ENCODE peak calls at places on chromosomes 12 and 14, in nine cellular contexts. U, I, Q, M, D, N, G, V and X are unnamed samples.

GRCh38 chr12:71746983-71747611 is 7.6 kb upstream of the RAB21 start:
- DNase-seq in V (peak), G (no peak), N (peak), U (peak), D (peak), I (no peak), Q (peak), M (no peak), X (peak)

GRCh38 chr14:78153069-78153351 is 17.2 kb upstream of the NRXN3 start:
- DNase-seq in Q (no peak), U (no peak), N (peak), G (no peak), D (no peak), M (no peak), I (no peak), V (no peak), X (no peak)

GRCh38 chr12:70005864-70006618 is 181.0 kb downstream of the MYRFL start:
- DNase-seq in M (no peak), D (no peak), V (no peak), U (no peak), N (no peak), I (no peak), Q (no peak), G (no peak), X (no peak)

GRCh38 chr12:93803408-93803807 is 126.2 kb downstream of the CRADD start:
- DNase-seq in D (no peak), Q (peak), I (no peak), N (peak), M (no peak), G (no peak), V (no peak), U (no peak), X (no peak)

GRCh38 chr12:54146506-54147145 is 42.2 kb downstream of the SMUG1 start:
- DNase-seq in D (no peak), V (no peak), I (no peak), M (no peak), Q (no peak), N (no peak), U (no peak), G (no peak), X (no peak)

GRCh38 chr14:64234877-64235651 is 59.1 kb downstream of the ESR2 start:
- DNase-seq in N (peak), M (no peak), G (no peak), I (no peak), U (peak), V (no peak), D (peak), Q (no peak), X (no peak)

GRCh38 chr14:51513281-51513680 is 138.4 kb upstream of the FRMD6 start:
- DNase-seq in D (no peak), G (no peak), N (no peak), V (no peak), M (no peak), U (no peak), Q (no peak), I (no peak), X (no peak)

GRCh38 chr12:93677195-93678064 is at the start of gene CRADD:
- DNase-seq in I (peak), N (peak), Q (peak), D (peak), U (peak), G (peak), M (peak), V (peak), X (peak)

GRCh38 chr12:117134059-117134458 is 34.8 kb upstream of the TESC start:
- DNase-seq in D (no peak), G (no peak), M (no peak), I (no peak), V (no peak), N (no peak), U (no peak), Q (no peak), X (peak)

GRCh38 chr12:53844989-53845836 is 93.4 kb upstream of the HOXC13 start:
- DNase-seq in D (peak), Q (peak), G (no peak), M (peak), N (peak), U (no peak), V (no peak), I (no peak), X (no peak)

GRCh38 chr14:64823305-64823985 is 56.3 kb downstream of the SPTB start:
- DNase-seq in U (peak), N (peak), I (peak), V (peak), G (peak), D (peak), M (peak), Q (peak), X (peak)

GRCh38 chr12:110582286-110583136 is 607 bp downstream of the PPTC7 start:
- DNase-seq in G (peak), I (peak), D (peak), N (peak), Q (peak), U (peak), V (peak), M (peak), X (peak)

GRCh38 chr12:29320295-29321090 is 60.5 kb downstream of the ERGIC2 start:
- DNase-seq in V (no peak), G (no peak), D (no peak), Q (no peak), M (no peak), U (no peak), I (no peak), N (peak), X (no peak)

GRCh38 chr14:70052990-70053389 is 135.8 kb downstream of the SLC8A3 start:
- DNase-seq in U (no peak), D (no peak), V (no peak), Q (no peak), M (no peak), I (no peak), N (peak), G (no peak), X (peak)

GRCh38 chr12:124732275-124733075 is 131.2 kb downstream of the SCARB1 start:
- DNase-seq in Q (no peak), D (no peak), G (no peak), I (no peak), N (no peak), V (no peak), M (no peak), U (no peak), X (no peak)

DNA sequence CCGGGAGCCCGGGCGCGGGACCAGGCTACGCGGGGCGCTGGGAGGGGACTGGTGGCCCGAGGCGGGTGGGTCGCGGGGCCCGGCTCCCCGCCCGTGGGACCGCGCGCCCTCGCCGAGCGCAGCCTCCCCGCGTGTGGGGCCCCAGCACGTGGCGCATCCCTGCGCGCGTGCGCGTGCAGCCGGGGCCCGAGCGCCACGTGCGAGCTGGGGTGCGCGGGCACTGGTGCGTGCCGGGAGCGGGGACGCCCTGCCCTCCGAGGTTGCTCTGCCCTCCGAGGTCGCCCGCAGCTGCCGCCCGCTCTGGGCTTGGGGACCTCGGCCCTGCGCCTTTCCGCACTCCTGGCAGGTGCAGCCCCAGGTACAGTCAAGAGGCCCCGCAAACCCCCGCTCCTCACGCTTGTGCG is 365 bp upstream of the CCDC88C start:
- DNase-seq in M (no peak), N (no peak), U (peak), D (peak), Q (no peak), V (no peak), I (peak), G (peak), X (peak)
- TF ChIP-seq POLR2A in M (no peak), N (no peak), U (no peak), D (no peak), Q (no peak), V (peak), I (no peak), G (no peak), X (peak)

GRCh38 chr12:49632986-49633702 is 9.8 kb downstream of the PRPF40B start:
- DNase-seq in V (no peak), U (no peak), G (peak), N (no peak), I (no peak), Q (no peak), M (peak), D (no peak), X (no peak)

GRCh38 chr12:49632401-49632800 is 9.0 kb downstream of the PRPF40B start:
- DNase-seq in M (peak), I (no peak), N (no peak), D (no peak), V (no peak), Q (no peak), G (no peak), U (no peak), X (no peak)

GRCh38 chr12:49627752-49628360 is 4.5 kb downstream of the PRPF40B start:
- DNase-seq in M (no peak), Q (no peak), N (peak), I (no peak), G (no peak), U (no peak), D (no peak), V (no peak), X (no peak)

GRCh38 chr12:49633703-49634311 is 10.4 kb downstream of the PRPF40B start:
- DNase-seq in G (peak), Q (no peak), U (no peak), I (no peak), V (no peak), D (no peak), N (no peak), M (peak), X (no peak)

GRCh38 chr12:49631336-49631907 is 8.1 kb downstream of the PRPF40B start:
- DNase-seq in M (peak), V (no peak), D (no peak), U (no peak), G (no peak), Q (no peak), I (peak), N (no peak), X (no peak)
- TF ChIP-seq CTCF in M (no peak), V (no peak), D (no peak), U (no peak), G (no peak), Q (no peak), I (no peak), N (no peak), X (no peak)

GRCh38 chr12:113396200-113396599 is 7.5 kb downstream of the SDS start:
- DNase-seq in V (no peak), G (no peak), D (no peak), I (no peak), U (no peak), M (no peak), Q (no peak), N (no peak), X (no peak)
- TF ChIP-seq POLR2A in V (no peak), G (no peak), D (no peak), I (no peak), U (no peak), M (no peak), Q (no peak), N (no peak), X (no peak)

GRCh38 chr14:76181546-76181945 is 29.8 kb downstream of the GPATCH2L start:
- DNase-seq in N (no peak), I (peak), Q (no peak), M (no peak), D (no peak), G (no peak), U (no peak), V (no peak), X (peak)
- TF ChIP-seq CTCF in N (peak), I (no peak), Q (no peak), M (no peak), D (no peak), G (no peak), U (no peak), V (no peak), X (peak)